ENCODE peak calls at places on chromosome 3, in four cellular contexts. I is H9; E is Jurkat, Clone E6-1; M is HTR-8/SVneo. V is an unnamed sample.

GRCh38 chr3:62587169-62587568 is 213.8 kb upstream of the FEZF2 start:
- DNase-seq in E (no peak), I (no peak), M (no peak), V (no peak)

GRCh38 chr3:151770941-151771340 is 37.2 kb downstream of the AADACL2 start:
- DNase-seq in I (no peak), E (no peak), M (peak), V (no peak)

GRCh38 chr3:132660056-132660744 is at the start of gene UBA5:
- DNase-seq in E (peak), M (peak), I (peak), V (peak)

GRCh38 chr3:42036483-42036823 is 54.7 kb upstream of the TRAK1 start:
- DNase-seq in M (peak), E (no peak), I (no peak), V (peak)

GRCh38 chr3:50274371-50275104 is 4.3 kb upstream of the LSMEM2 start:
- DNase-seq in I (peak), E (peak), M (peak), V (peak)

GRCh38 chr3:12959395-12959794 is 113.8 kb downstream of the IQSEC1 start:
- DNase-seq in E (no peak), M (no peak), I (no peak), V (no peak)

GRCh38 chr3:143035466-143036214 is 34.3 kb downstream of the U2SURP start:
- DNase-seq in M (no peak), E (no peak), I (no peak), V (peak)

GRCh38 chr3:5188419-5189405 is 1.2 kb downstream of the EDEM1 start:
- DNase-seq in E (peak), M (no peak), I (peak), V (peak)

GRCh38 chr3:43867673-43868072 is 176.9 kb downstream of the ABHD5 start:
- DNase-seq in M (no peak), E (no peak), I (peak), V (peak)

GRCh38 chr3:96915465-96915864 is 101.1 kb downstream of the EPHA6 start:
- DNase-seq in M (peak), I (no peak), E (no peak), V (no peak)

GRCh38 chr3:30664449-30664848 is 58.0 kb downstream of the TGFBR2 start:
- DNase-seq in E (peak), M (no peak), I (no peak), V (no peak)

GRCh38 chr3:46359748-46360509 is 6.0 kb downstream of the CCR2 start:
- DNase-seq in I (no peak), E (no peak), M (no peak), V (no peak)

GRCh38 chr3:118636841-118637240 is 397.8 kb downstream of the IGSF11 start:
- DNase-seq in M (no peak), I (peak), E (peak), V (no peak)

GRCh38 chr3:161366067-161366466 is 5.2 kb downstream of the SPTSSB start:
- DNase-seq in I (no peak), E (no peak), M (no peak), V (no peak)

GRCh38 chr3:15502616-15503015 is 18.9 kb downstream of the COLQ start:
- DNase-seq in M (no peak), E (no peak), I (no peak), V (no peak)

GRCh38 chr3:111906667-111907066 is 47.6 kb downstream of the PHLDB2 start:
- DNase-seq in E (no peak), I (no peak), M (no peak), V (no peak)

GRCh38 chr3:13419356-13420050 is 619 bp downstream of the NUP210 start:
- DNase-seq in M (peak), E (no peak), I (peak), V (no peak)

GRCh38 chr3:124607163-124607562 is 123.1 kb upstream of the UMPS start:
- DNase-seq in I (no peak), E (no peak), M (no peak), V (no peak)

GRCh38 chr3:140848675-140849074 is 93.0 kb upstream of the SLC25A36 start:
- DNase-seq in I (no peak), E (no peak), M (no peak), V (no peak)

GRCh38 chr3:23465569-23465968 is 262.4 kb downstream of the UBE2E2 start:
- DNase-seq in I (no peak), E (no peak), M (no peak), V (no peak)

GRCh38 chr3:179716811-179717210 is 64.0 kb downstream of the USP13 start:
- DNase-seq in M (no peak), I (no peak), E (no peak), V (peak)

GRCh38 chr3:169390741-169391300 is 272.7 kb downstream of the MECOM start:
- DNase-seq in I (no peak), M (no peak), E (no peak), V (peak)

GRCh38 chr3:124811441-124811840 is 75.7 kb downstream of the ITGB5 start:
- DNase-seq in I (no peak), E (no peak), M (no peak), V (no peak)

GRCh38 chr3:128794788-128795649 is 69.0 kb downstream of the RAB7A start:
- DNase-seq in E (peak), I (peak), M (peak), V (peak)

GRCh38 chr3:130609166-130609574 is 92.2 kb downstream of the COL6A6 start:
- DNase-seq in M (no peak), I (no peak), E (no peak), V (peak)

GRCh38 chr3:184099806-184100686 is 3.2 kb downstream of the HTR3E start:
- DNase-seq in M (no peak), E (no peak), I (no peak), V (no peak)

GRCh38 chr3:63064216-63064755 is 189.1 kb upstream of the CADPS start:
- DNase-seq in I (no peak), E (no peak), M (no peak), V (no peak)

GRCh38 chr3:32175607-32176197 is 62.8 kb upstream of the CMTM8 start:
- DNase-seq in E (peak), I (peak), M (peak), V (peak)

GRCh38 chr3:8303466-8303865 is 198.2 kb upstream of the LMCD1 start:
- DNase-seq in I (no peak), E (no peak), M (no peak), V (no peak)

GRCh38 chr3:191775451-191776233 is 314.7 kb downstream of the PYDC2 start:
- DNase-seq in E (no peak), M (peak), I (no peak), V (no peak)

GRCh38 chr3:54773251-54773650 is 154.6 kb downstream of the LRTM1 start:
- DNase-seq in E (no peak), M (no peak), I (no peak), V (no peak)

GRCh38 chr3:48516571-48516970 is 12.6 kb upstream of the SHISA5 start:
- DNase-seq in M (no peak), E (peak), I (no peak), V (no peak)